ENCODE peak calls at places on chromosomes 11 and 22, in six cellular contexts. Q is K562, C is stomach, Z is sigmoid colon, N is esophagus muscularis mucosa, A is upper lobe of left lung. J is an unnamed sample.

GRCh38 chr11:12943276-12943675 is 65.8 kb upstream of the RASSF10 start:
- DNase-seq in Q (no peak), C (no peak), Z (no peak), N (no peak), A (no peak), J (no peak)

GRCh38 chr11:133714471-133715375 is 130.6 kb downstream of the SPATA19 start:
- DNase-seq in Q (no peak), C (no peak), Z (no peak), N (no peak), A (no peak), J (no peak)

GRCh38 chr22:18110194-18110943 is at the start of gene TUBA8:
- DNase-seq in Q (no peak), C (peak), Z (no peak), N (no peak), A (no peak), J (peak)

GRCh38 chr22:45212306-45212709 is 28.4 kb downstream of the KIAA0930 start:
- DNase-seq in Q (no peak), C (peak), Z (peak), N (no peak), A (peak), J (no peak)

GRCh38 chr22:19106886-19107729 is 15.1 kb downstream of the DGCR2 start:
- DNase-seq in Q (no peak), C (no peak), Z (no peak), N (no peak), A (no peak), J (no peak)

GRCh38 chr11:1390603-1391164 is 950 bp downstream of the BRSK2 start:
- DNase-seq in Q (no peak), C (no peak), Z (no peak), N (no peak), A (no peak), J (no peak)

GRCh38 chr11:127454856-127455255 is 454.3 kb upstream of the KIRREL3 start:
- DNase-seq in Q (no peak), C (no peak), Z (no peak), N (no peak), A (no peak), J (no peak)

GRCh38 chr22:40216041-40216756 is 38.5 kb downstream of the TNRC6B start:
- DNase-seq in Q (no peak), C (peak), Z (no peak), N (no peak), A (no peak), J (no peak)

GRCh38 chr22:27311666-27312566 is 489.6 kb downstream of the MN1 start:
- DNase-seq in Q (no peak), C (no peak), Z (no peak), N (no peak), A (no peak), J (no peak)

GRCh38 chr11:134461621-134462020 is 49.6 kb upstream of the B3GAT1 start:
- DNase-seq in Q (no peak), C (no peak), Z (no peak), N (no peak), A (no peak), J (no peak)

GRCh38 chr11:15101072-15101701 is 13.5 kb upstream of the INSC start:
- DNase-seq in Q (peak), C (peak), Z (peak), N (peak), A (peak), J (peak)

GRCh38 chr11:92828576-92828975 is 140.9 kb upstream of the MTNR1B start:
- DNase-seq in Q (no peak), C (no peak), Z (no peak), N (no peak), A (no peak), J (no peak)

GRCh38 chr11:62569611-62570010 is 4.1 kb downstream of the EEF1G start:
- DNase-seq in Q (no peak), C (no peak), Z (no peak), N (no peak), A (no peak), J (no peak)

GRCh38 chr11:62572431-62572830 is 1.3 kb downstream of the EEF1G start:
- DNase-seq in Q (no peak), C (no peak), Z (no peak), N (no peak), A (no peak), J (no peak)

GRCh38 chr11:62566247-62566646 is 7.4 kb downstream of the EEF1G start:
- DNase-seq in Q (no peak), C (no peak), Z (no peak), N (no peak), A (no peak), J (no peak)

GRCh38 chr11:62565100-62565802 is 8.4 kb downstream of the EEF1G start:
- DNase-seq in Q (no peak), C (no peak), Z (no peak), N (no peak), A (no peak), J (no peak)

GRCh38 chr11:62567018-62567633 is 6.6 kb downstream of the EEF1G start:
- DNase-seq in Q (no peak), C (no peak), Z (no peak), N (no peak), A (no peak), J (no peak)
- TF ChIP-seq POLR2AphosphoS5 in Q (no peak), C (no peak), Z (no peak), N (no peak), A (no peak), J (no peak)

GRCh38 chr11:64355078-64355940 is 3.7 kb upstream of the RPS6KA4 start:
- DNase-seq in Q (peak), C (peak), Z (peak), N (no peak), A (peak), J (peak)
- TF ChIP-seq CTCF in Q (peak), C (peak), Z (peak), N (peak), A (peak), J (peak)

GRCh38 chr22:31490496-31490925 is 869 bp upstream of the EIF4ENIF1 start:
- DNase-seq in Q (peak), C (peak), Z (peak), N (peak), A (peak), J (peak)
- TF ChIP-seq POLR2A in Q (peak), C (no peak), Z (no peak), N (no peak), A (peak), J (no peak)

DNA sequence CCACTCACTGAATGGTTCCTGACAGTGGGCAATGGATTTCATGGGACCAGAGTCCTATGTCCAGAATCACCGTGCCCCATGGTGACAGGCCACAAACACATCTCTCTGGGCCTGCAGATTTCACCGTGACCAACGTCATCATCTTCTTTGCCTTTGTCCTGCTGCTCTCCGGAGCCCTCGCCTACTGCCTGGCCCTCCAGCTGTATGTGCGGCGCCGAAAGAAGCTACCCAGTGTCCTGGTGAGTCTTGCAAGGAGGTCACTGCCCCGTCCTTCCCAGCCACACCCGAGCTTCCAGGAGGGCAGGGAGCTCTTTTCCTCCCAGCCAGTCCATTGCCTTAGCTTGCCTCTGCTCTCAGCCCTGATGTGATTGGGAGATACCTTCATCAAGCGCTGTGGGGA is 9.3 kb downstream of the IL10RA start:
- DNase-seq in Q (no peak), C (no peak), Z (no peak), N (no peak), A (no peak), J (no peak)
- TF ChIP-seq POLR2AphosphoS5 in Q (no peak), C (no peak), Z (no peak), N (no peak), A (no peak), J (no peak)

GRCh38 chr11:75351541-75352416 is at the start of gene ARRB1:
- DNase-seq in Q (peak), C (peak), Z (peak), N (no peak), A (peak), J (no peak)
- TF ChIP-seq CTCF in Q (peak), C (no peak), Z (no peak), N (no peak), A (peak), J (no peak)

GRCh38 chr11:129375731-129376657 is at the start of gene BARX2:
- DNase-seq in Q (no peak), C (peak), Z (no peak), N (no peak), A (peak), J (peak)

GRCh38 chr11:129380413-129380812 is 4.8 kb downstream of the BARX2 start:
- DNase-seq in Q (no peak), C (no peak), Z (no peak), N (no peak), A (no peak), J (no peak)

GRCh38 chr11:129376658-129377341 is 1.2 kb downstream of the BARX2 start:
- DNase-seq in Q (no peak), C (no peak), Z (no peak), N (no peak), A (no peak), J (no peak)

GRCh38 chr11:129374993-129375721 is 491 bp upstream of the BARX2 start:
- DNase-seq in Q (no peak), C (peak), Z (no peak), N (no peak), A (no peak), J (peak)

DNA sequence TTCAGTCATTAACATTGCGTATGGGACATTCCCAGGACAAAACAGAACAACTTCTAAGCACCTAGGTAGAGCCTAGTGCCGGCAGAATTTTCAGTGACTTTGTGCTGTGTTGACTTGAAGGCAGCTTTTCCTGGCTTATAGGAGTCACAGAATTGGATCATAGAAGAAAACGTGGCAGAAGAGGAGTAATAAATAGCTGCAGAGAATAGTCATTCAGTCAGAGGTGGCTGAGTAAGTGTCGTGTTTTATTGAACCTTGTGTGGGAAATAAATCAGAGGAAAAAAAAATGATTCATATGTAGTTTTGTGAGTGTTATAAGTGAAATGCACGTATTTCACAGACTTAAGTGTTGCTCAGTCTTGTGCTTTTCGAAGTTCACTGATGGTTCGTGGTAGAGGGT is 2.1 kb downstream of the BARX2 start:
- DNase-seq in Q (no peak), C (no peak), Z (no peak), N (no peak), A (no peak), J (no peak)
- TF ChIP-seq POLR2A in Q (no peak), C (no peak), Z (no peak), N (no peak), A (no peak), J (no peak)

GRCh38 chr22:30245985-30246901 is at the start of gene LIF:
- DNase-seq in Q (peak), C (no peak), Z (no peak), N (no peak), A (no peak), J (no peak)
- TF ChIP-seq POLR2AphosphoS5 in Q (no peak), C (no peak), Z (no peak), N (no peak), A (no peak), J (no peak)

J was measured in prostate gland.